ENCODE peak calls at places on chromosomes 7 and 10, in four cellular contexts. R, T, O and W are unnamed samples.

GRCh38 chr7:51102828-51103227 is 213.8 kb downstream of the COBL start:
- DNase-seq in R (no peak), T (no peak), O (no peak), W (no peak)

GRCh38 chr10:75209325-75210192 is 1.0 kb upstream of the VDAC2 start:
- DNase-seq in R (no peak), T (peak; percentile 80), O (no peak), W (no peak)

GRCh38 chr10:101014230-101014884 is 14.7 kb downstream of the LZTS2 start:
- DNase-seq in R (no peak), T (peak; percentile 74), O (no peak), W (no peak)

GRCh38 chr10:28715757-28716156 is 38.4 kb downstream of the BAMBI start:
- DNase-seq in R (no peak), T (no peak), O (peak; percentile 23), W (no peak)

GRCh38 chr10:35135861-35136260 is 9.2 kb downstream of the CREM start:
- DNase-seq in R (no peak), T (no peak), O (no peak), W (no peak)

GRCh38 chr10:124017729-124018128 is 75.7 kb downstream of the CHST15 start:
- DNase-seq in R (no peak), T (no peak), O (no peak), W (no peak)

GRCh38 chr10:90407116-90407515 is 450.7 kb downstream of the HTR7 start:
- DNase-seq in R (no peak), T (no peak), O (no peak), W (no peak)

GRCh38 chr7:133139350-133139749 is 57.5 kb upstream of the CHCHD3 start:
- DNase-seq in R (no peak), T (peak; percentile 50), O (peak; percentile 52), W (peak; percentile 10)

GRCh38 chr10:118698421-118698820 is 56.3 kb downstream of the CACUL1 start:
- DNase-seq in R (no peak), T (peak; percentile 69), O (peak; percentile 10), W (peak; percentile 93)

GRCh38 chr10:83037653-83038052 is 1101.7 kb upstream of the GHITM start:
- DNase-seq in R (no peak), T (no peak), O (no peak), W (no peak)

GRCh38 chr7:111833461-111833860 is 271.2 kb upstream of the IMMP2L start:
- DNase-seq in R (no peak), T (no peak), O (no peak), W (no peak)

GRCh38 chr7:114081606-114082425 is 163.0 kb upstream of the PPP1R3A start:
- DNase-seq in R (peak; percentile 59), T (peak; percentile 26), O (peak; percentile 16), W (peak; percentile 56)

GRCh38 chr10:119441921-119442757 is 100.4 kb downstream of the RGS10 start:
- DNase-seq in R (no peak), T (no peak), O (no peak), W (no peak)

GRCh38 chr10:132614431-132615341 is 77.1 kb downstream of the INPP5A start:
- DNase-seq in R (no peak), T (no peak), O (no peak), W (no peak)

GRCh38 chr7:139620676-139621344 is 97.3 kb downstream of the CLEC2L start:
- DNase-seq in R (peak; percentile 28), T (peak; percentile 75), O (peak; percentile 28), W (peak; percentile 26)

GRCh38 chr7:130352335-130353074 is 7.9 kb downstream of the CPA5 start:
- DNase-seq in R (no peak), T (no peak), O (no peak), W (no peak)

GRCh38 chr10:21138769-21139324 is 241.7 kb upstream of the NEBL start:
- DNase-seq in R (no peak), T (no peak), O (no peak), W (no peak)

GRCh38 chr10:86957471-86958108 is at the start of gene MMRN2:
- DNase-seq in R (no peak), T (no peak), O (no peak), W (no peak)

GRCh38 chr10:52586710-52587109 is 185.9 kb downstream of the MBL2 start:
- DNase-seq in R (no peak), T (no peak), O (no peak), W (no peak)

GRCh38 chr10:21510218-21511070 is 15.0 kb downstream of the SKIDA1 start:
- DNase-seq in R (no peak), T (no peak), O (no peak), W (no peak)

GRCh38 chr7:128123291-128124037 is 92.2 kb upstream of the LRRC4 start:
- DNase-seq in R (no peak), T (no peak), O (no peak), W (no peak)

GRCh38 chr10:72162978-72163377 is 52.8 kb upstream of the ANAPC16 start:
- DNase-seq in R (no peak), T (no peak), O (no peak), W (no peak)

GRCh38 chr10:129031233-129032150 is 435.5 kb upstream of the MGMT start:
- DNase-seq in R (peak; percentile 18), T (peak; percentile 50), O (peak; percentile 15), W (no peak)
- TF ChIP-seq TCF7L2 in R (no peak), T (no peak), O (no peak), W (no peak)

GRCh38 chr10:24622781-24623301 is 100.8 kb downstream of the ARHGAP21 start:
- DNase-seq in R (no peak), T (no peak), O (no peak), W (no peak)
- TF ChIP-seq TCF7L2 in R (no peak), T (no peak), O (no peak), W (no peak)

GRCh38 chr7:79452495-79453265 is 787 bp downstream of the MAGI2 start:
- DNase-seq in R (no peak), T (no peak), O (peak; percentile 60), W (no peak)

GRCh38 chr7:79453266-79453557 is 255 bp downstream of the MAGI2 start:
- DNase-seq in R (no peak), T (no peak), O (no peak), W (no peak)

GRCh38 chr7:79453558-79454324 is at the start of gene MAGI2:
- DNase-seq in R (no peak), T (no peak), O (peak; percentile 41), W (no peak)

GRCh38 chr7:79451580-79451979 is 1.9 kb downstream of the MAGI2 start:
- DNase-seq in R (no peak), T (no peak), O (no peak), W (no peak)

GRCh38 chr7:79452032-79452494 is 1.4 kb downstream of the MAGI2 start:
- DNase-seq in R (peak; percentile 83), T (no peak), O (peak; percentile 97), W (no peak)
- TF ChIP-seq TCF7L2 in R (peak; percentile 95), T (no peak), O (no peak), W (no peak)

GRCh38 chr7:24135003-24135817 is 148.8 kb upstream of the NPY start:
- DNase-seq in R (no peak), T (no peak), O (no peak), W (no peak)
- TF ChIP-seq TCF7L2 in R (no peak), T (no peak), O (no peak), W (no peak)

DNA sequence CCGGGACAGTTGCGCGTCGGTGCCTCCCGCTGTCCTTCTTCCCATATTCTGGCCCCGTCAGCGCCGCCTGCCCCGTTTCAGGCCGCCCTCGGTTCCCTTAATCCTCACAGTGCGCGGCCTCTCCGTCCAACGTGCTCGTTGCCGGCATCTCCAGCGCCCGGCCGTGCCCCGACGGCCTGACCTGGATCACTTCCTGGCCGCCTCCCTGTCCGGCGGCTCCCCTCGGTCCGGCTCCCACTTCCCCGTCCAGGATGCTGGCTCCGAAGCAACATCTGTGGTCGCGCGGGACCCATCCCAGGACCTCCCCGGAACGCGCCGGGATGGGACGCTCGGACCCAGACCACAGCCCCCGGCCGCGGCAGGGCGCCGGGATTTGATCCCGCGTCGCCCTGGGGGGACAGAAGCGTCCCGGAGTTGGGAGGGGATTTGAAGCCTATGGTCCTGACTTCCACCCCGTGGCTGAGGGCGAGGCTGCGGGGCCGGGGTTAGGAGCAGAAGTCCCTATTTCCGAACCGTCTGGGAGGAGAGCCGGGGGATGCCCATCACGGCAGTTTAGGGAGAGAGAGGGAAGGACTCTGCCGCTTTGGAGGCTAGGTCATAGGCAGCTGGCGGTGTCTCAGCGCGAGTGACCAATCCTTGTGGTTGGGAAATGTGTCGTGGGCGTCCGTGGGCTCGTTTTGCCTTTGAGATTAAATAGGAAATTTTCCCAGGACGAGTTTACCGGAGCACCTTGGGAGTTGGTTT is 53.8 kb downstream of the KCTD7 start:
- DNase-seq in R (no peak), T (peak; percentile 37), O (no peak), W (no peak)
- TF ChIP-seq TCF7L2 in R (no peak), T (no peak), O (no peak), W (no peak)

GRCh38 chr10:125085281-125085680 is 75.1 kb downstream of the CTBP2 start:
- DNase-seq in R (no peak), T (no peak), O (no peak), W (no peak)
- TF ChIP-seq TCF7L2 in R (no peak), T (no peak), O (no peak), W (no peak)

GRCh38 chr7:151829707-151830106 is 47.2 kb downstream of the PRKAG2 start:
- DNase-seq in R (no peak), T (no peak), O (no peak), W (no peak)
- TF ChIP-seq TCF7L2 in R (no peak), T (no peak), O (no peak), W (no peak)

GRCh38 chr10:103566536-103566935 is 73.0 kb downstream of the NEURL1 start:
- DNase-seq in R (no peak), T (no peak), O (no peak), W (no peak)
- TF ChIP-seq TCF7L2 in R (no peak), T (no peak), O (no peak), W (no peak)

GRCh38 chr7:158975526-158976467 is 119.4 kb downstream of the DYNC2I1 start:
- DNase-seq in R (no peak), T (peak; percentile 87), O (peak; percentile 56), W (no peak)

GRCh38 chr7:158973941-158974785 is 117.8 kb downstream of the DYNC2I1 start:
- DNase-seq in R (no peak), T (no peak), O (no peak), W (no peak)

GRCh38 chr7:158971214-158971613 is 114.9 kb downstream of the DYNC2I1 start:
- DNase-seq in R (no peak), T (no peak), O (no peak), W (no peak)

GRCh38 chr7:158976468-158976848 is 120.1 kb downstream of the DYNC2I1 start:
- DNase-seq in R (no peak), T (no peak), O (peak; percentile 35), W (no peak)

GRCh38 chr7:158973440-158973839 is 117.1 kb downstream of the DYNC2I1 start:
- DNase-seq in R (no peak), T (peak; percentile 76), O (no peak), W (peak; percentile 64)
- TF ChIP-seq TCF7L2 in R (no peak), T (no peak), O (no peak), W (no peak)